ENCODE peak calls at places on chromosome 20, in six cellular contexts. One of them, this sample, is unnamed.

GRCh38 chr20:20525214-20525613 is 157.3 kb downstream of the INSM1 start:
- DNase-seq in GM13977: no peak
- DNase-seq in AG09319: no peak
- DNase-seq in fibroblast of pulmonary artery: no peak
- DNase-seq in esophagus squamous epithelium: no peak
- DNase-seq in choroid plexus epithelial cell: no peak
- DNase-seq in this sample: no peak

GRCh38 chr20:50111120-50111828 is 1.7 kb downstream of the UBE2V1 start:
- DNase-seq in AG09319: no peak
- DNase-seq in GM13977: no peak
- DNase-seq in fibroblast of pulmonary artery: peak
- DNase-seq in esophagus squamous epithelium: no peak
- DNase-seq in choroid plexus epithelial cell: peak
- DNase-seq in this sample: no peak

GRCh38 chr20:49037962-49038387 is 8.1 kb upstream of the CSE1L start:
- DNase-seq in GM13977: no peak
- DNase-seq in esophagus squamous epithelium: no peak
- DNase-seq in choroid plexus epithelial cell: no peak
- DNase-seq in AG09319: no peak
- DNase-seq in fibroblast of pulmonary artery: no peak
- DNase-seq in this sample: no peak

GRCh38 chr20:5864873-5865582 is 85.3 kb downstream of the TRMT6 start:
- DNase-seq in esophagus squamous epithelium: no peak
- DNase-seq in AG09319: no peak
- DNase-seq in fibroblast of pulmonary artery: peak
- DNase-seq in GM13977: no peak
- DNase-seq in choroid plexus epithelial cell: peak
- DNase-seq in this sample: no peak

GRCh38 chr20:3039426-3039825 is 4.0 kb upstream of the GNRH2 start:
- DNase-seq in GM13977: no peak
- DNase-seq in AG09319: no peak
- DNase-seq in choroid plexus epithelial cell: no peak
- DNase-seq in esophagus squamous epithelium: no peak
- DNase-seq in fibroblast of pulmonary artery: no peak
- DNase-seq in this sample: no peak

GRCh38 chr20:1994627-1995026 is 769 bp upstream of the PDYN start:
- DNase-seq in fibroblast of pulmonary artery: no peak
- DNase-seq in esophagus squamous epithelium: no peak
- DNase-seq in choroid plexus epithelial cell: no peak
- DNase-seq in AG09319: no peak
- DNase-seq in GM13977: no peak
- DNase-seq in this sample: no peak

GRCh38 chr20:46011631-46012482 is 3.1 kb downstream of the MMP9 start:
- DNase-seq in AG09319: no peak
- DNase-seq in esophagus squamous epithelium: no peak
- DNase-seq in choroid plexus epithelial cell: peak
- DNase-seq in GM13977: no peak
- DNase-seq in fibroblast of pulmonary artery: peak
- DNase-seq in this sample: no peak

GRCh38 chr20:57106030-57106682 is 160.3 kb downstream of the BMP7 start:
- DNase-seq in GM13977: no peak
- DNase-seq in fibroblast of pulmonary artery: no peak
- DNase-seq in choroid plexus epithelial cell: no peak
- DNase-seq in esophagus squamous epithelium: no peak
- DNase-seq in AG09319: no peak
- DNase-seq in this sample: no peak

GRCh38 chr20:51306081-51306480 is 236.4 kb downstream of the NFATC2 start:
- DNase-seq in AG09319: no peak
- DNase-seq in choroid plexus epithelial cell: no peak
- DNase-seq in GM13977: no peak
- DNase-seq in fibroblast of pulmonary artery: no peak
- DNase-seq in esophagus squamous epithelium: no peak
- DNase-seq in this sample: no peak

GRCh38 chr20:63167026-63167917 is 48.7 kb downstream of the YTHDF1 start:
- DNase-seq in GM13977: no peak
- DNase-seq in fibroblast of pulmonary artery: no peak
- DNase-seq in AG09319: no peak
- DNase-seq in esophagus squamous epithelium: no peak
- DNase-seq in choroid plexus epithelial cell: no peak
- DNase-seq in this sample: no peak

GRCh38 chr20:47258745-47259695 is 97.5 kb downstream of the ZMYND8 start:
- DNase-seq in AG09319: no peak
- DNase-seq in GM13977: peak
- DNase-seq in fibroblast of pulmonary artery: peak
- DNase-seq in choroid plexus epithelial cell: peak
- DNase-seq in esophagus squamous epithelium: no peak
- DNase-seq in this sample: no peak

GRCh38 chr20:13401596-13401995 is 180.5 kb downstream of the ISM1 start:
- DNase-seq in esophagus squamous epithelium: no peak
- DNase-seq in fibroblast of pulmonary artery: peak
- DNase-seq in choroid plexus epithelial cell: no peak
- DNase-seq in GM13977: no peak
- DNase-seq in AG09319: no peak
- DNase-seq in this sample: no peak

GRCh38 chr20:45456632-45457031 is 12.9 kb upstream of the WFDC2 start:
- DNase-seq in fibroblast of pulmonary artery: peak
- DNase-seq in GM13977: no peak
- DNase-seq in AG09319: no peak
- DNase-seq in choroid plexus epithelial cell: peak
- DNase-seq in esophagus squamous epithelium: no peak
- DNase-seq in this sample: no peak

GRCh38 chr20:20452254-20452676 is 84.4 kb downstream of the INSM1 start:
- DNase-seq in AG09319: no peak
- DNase-seq in fibroblast of pulmonary artery: peak
- DNase-seq in esophagus squamous epithelium: peak
- DNase-seq in choroid plexus epithelial cell: peak
- DNase-seq in GM13977: peak
- DNase-seq in this sample: no peak

GRCh38 chr20:53751394-53752368 is 158.0 kb upstream of the ZNF217 start:
- DNase-seq in GM13977: no peak
- DNase-seq in AG09319: no peak
- DNase-seq in choroid plexus epithelial cell: no peak
- DNase-seq in fibroblast of pulmonary artery: no peak
- DNase-seq in esophagus squamous epithelium: no peak
- DNase-seq in this sample: no peak

GRCh38 chr20:36271639-36272546 is 34.2 kb upstream of the DLGAP4 start:
- DNase-seq in fibroblast of pulmonary artery: no peak
- DNase-seq in esophagus squamous epithelium: no peak
- DNase-seq in AG09319: no peak
- DNase-seq in choroid plexus epithelial cell: no peak
- DNase-seq in GM13977: no peak
- DNase-seq in this sample: no peak

GRCh38 chr20:40958598-40958997 is 70.0 kb upstream of the TOP1 start:
- DNase-seq in fibroblast of pulmonary artery: no peak
- DNase-seq in choroid plexus epithelial cell: peak
- DNase-seq in esophagus squamous epithelium: no peak
- DNase-seq in AG09319: no peak
- DNase-seq in GM13977: no peak
- DNase-seq in this sample: no peak

GRCh38 chr20:33697129-33697528 is 10.9 kb upstream of the E2F1 start:
- DNase-seq in fibroblast of pulmonary artery: peak
- DNase-seq in GM13977: no peak
- DNase-seq in choroid plexus epithelial cell: no peak
- DNase-seq in AG09319: no peak
- DNase-seq in esophagus squamous epithelium: no peak
- DNase-seq in this sample: no peak

GRCh38 chr20:19073584-19074198 is 138.8 kb upstream of the SLC24A3 start:
- DNase-seq in choroid plexus epithelial cell: no peak
- DNase-seq in fibroblast of pulmonary artery: no peak
- DNase-seq in esophagus squamous epithelium: no peak
- DNase-seq in AG09319: no peak
- DNase-seq in GM13977: no peak
- DNase-seq in this sample: no peak
- TF ChIP-seq CTCF in choroid plexus epithelial cell: peak
- TF ChIP-seq CTCF in fibroblast of pulmonary artery: no peak
- TF ChIP-seq CTCF in esophagus squamous epithelium: no peak
- TF ChIP-seq CTCF in AG09319: peak
- TF ChIP-seq CTCF in GM13977: peak
- TF ChIP-seq CTCF in this sample: no peak

GRCh38 chr20:43404880-43405279 is 52.8 kb upstream of the SRSF6 start:
- DNase-seq in esophagus squamous epithelium: no peak
- DNase-seq in fibroblast of pulmonary artery: peak
- DNase-seq in choroid plexus epithelial cell: no peak
- DNase-seq in GM13977: no peak
- DNase-seq in AG09319: no peak
- DNase-seq in this sample: no peak
- TF ChIP-seq CTCF in esophagus squamous epithelium: no peak
- TF ChIP-seq CTCF in fibroblast of pulmonary artery: peak
- TF ChIP-seq CTCF in choroid plexus epithelial cell: peak
- TF ChIP-seq CTCF in GM13977: peak
- TF ChIP-seq CTCF in AG09319: peak
- TF ChIP-seq CTCF in this sample: no peak

DNA sequence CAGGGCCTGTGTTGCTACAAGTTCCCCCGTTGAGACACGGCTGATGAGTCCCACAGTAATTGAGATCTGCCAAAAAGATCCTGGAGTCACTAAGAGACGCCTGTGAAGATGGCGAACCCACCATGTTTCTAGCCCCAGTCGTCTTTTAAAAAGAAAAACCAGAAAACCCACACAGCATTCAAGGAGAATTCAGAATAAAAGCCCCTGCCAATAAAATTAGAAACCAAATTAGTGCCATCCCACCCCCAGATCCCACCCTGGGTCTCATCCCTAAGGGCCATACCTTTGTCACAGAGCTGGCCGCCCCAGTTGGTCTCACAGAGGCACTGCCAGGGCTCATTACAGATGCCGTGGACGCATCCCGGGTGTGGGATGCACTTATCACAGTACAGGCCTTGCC is 21.6 kb downstream of the JAG1 start:
- DNase-seq in AG09319: no peak
- DNase-seq in GM13977: no peak
- DNase-seq in choroid plexus epithelial cell: no peak
- DNase-seq in esophagus squamous epithelium: no peak
- DNase-seq in fibroblast of pulmonary artery: no peak
- DNase-seq in this sample: no peak
- TF ChIP-seq CTCF in AG09319: no peak
- TF ChIP-seq CTCF in GM13977: no peak
- TF ChIP-seq CTCF in choroid plexus epithelial cell: no peak
- TF ChIP-seq CTCF in esophagus squamous epithelium: no peak
- TF ChIP-seq CTCF in fibroblast of pulmonary artery: no peak
- TF ChIP-seq CTCF in this sample: no peak

DNA sequence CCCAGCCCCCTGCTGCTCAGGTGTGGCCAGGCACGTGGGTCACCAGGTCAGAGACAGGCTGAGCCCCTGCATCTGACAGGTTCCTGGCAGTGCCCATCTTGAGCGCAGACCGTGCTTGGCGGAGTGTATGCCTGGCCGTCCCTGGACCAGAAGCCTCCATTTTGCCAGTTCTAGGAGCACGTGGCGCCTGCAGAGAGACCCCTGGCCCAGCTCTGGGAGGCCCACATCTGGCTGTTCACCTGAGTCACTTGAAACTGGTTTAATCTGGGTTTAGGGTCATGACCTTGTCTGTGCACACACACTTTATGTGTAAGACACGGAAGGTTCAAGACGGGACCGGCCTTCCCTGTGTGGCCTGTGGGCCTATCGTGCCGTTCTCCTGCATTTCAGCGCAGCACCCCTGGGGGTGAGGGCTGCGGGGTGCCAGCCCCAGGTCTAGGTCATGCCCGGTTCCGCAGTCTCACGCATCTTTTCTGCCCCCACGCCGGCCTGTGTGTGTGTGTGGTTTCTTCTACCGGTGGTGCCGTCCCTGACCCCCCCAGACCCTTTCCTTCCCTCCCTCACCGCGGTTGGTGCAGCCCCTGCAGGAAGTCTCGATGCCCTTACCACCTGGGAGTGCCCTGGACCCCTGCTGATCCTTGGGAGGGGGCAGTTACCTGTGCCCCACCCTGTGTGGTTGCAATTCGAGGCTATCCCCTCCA is 14.0 kb downstream of the SS18L1 start:
- DNase-seq in AG09319: no peak
- DNase-seq in esophagus squamous epithelium: no peak
- DNase-seq in GM13977: no peak
- DNase-seq in fibroblast of pulmonary artery: no peak
- DNase-seq in choroid plexus epithelial cell: no peak
- DNase-seq in this sample: no peak
- TF ChIP-seq CTCF in AG09319: no peak
- TF ChIP-seq CTCF in esophagus squamous epithelium: no peak
- TF ChIP-seq CTCF in GM13977: no peak
- TF ChIP-seq CTCF in fibroblast of pulmonary artery: no peak
- TF ChIP-seq CTCF in choroid plexus epithelial cell: no peak
- TF ChIP-seq CTCF in this sample: no peak

GRCh38 chr20:38043512-38044300 is 10.2 kb downstream of the RPRD1B start:
- DNase-seq in GM13977: no peak
- DNase-seq in fibroblast of pulmonary artery: peak
- DNase-seq in esophagus squamous epithelium: no peak
- DNase-seq in AG09319: peak
- DNase-seq in choroid plexus epithelial cell: peak
- DNase-seq in this sample: no peak
- TF ChIP-seq CTCF in GM13977: no peak
- TF ChIP-seq CTCF in fibroblast of pulmonary artery: no peak
- TF ChIP-seq CTCF in esophagus squamous epithelium: no peak
- TF ChIP-seq CTCF in AG09319: no peak
- TF ChIP-seq CTCF in choroid plexus epithelial cell: peak
- TF ChIP-seq CTCF in this sample: no peak